ENCODE peak calls at places on chromosomes 16 and 17, in ten cellular contexts. C, X, E, T, K, O, G, M, W and D are unnamed samples.

GRCh38 chr16:2825049-2825742 is 4.9 kb upstream of the ZG16B start:
- DNase-seq in C (no peak), X (no peak), E (no peak), T (no peak), K (no peak), O (no peak), G (no peak), M (no peak), W (no peak), D (no peak)

GRCh38 chr16:86975445-86975844 is 341.7 kb downstream of the C16orf95 start:
- DNase-seq in C (no peak), X (peak; percentile 87), E (no peak), T (no peak), K (no peak), O (peak; percentile 64), G (peak; percentile 60), M (no peak), W (no peak), D (no peak)

GRCh38 chr16:50099957-50100648 is 34.3 kb downstream of the HEATR3 start:
- DNase-seq in C (no peak), X (no peak), E (no peak), T (no peak), K (no peak), O (no peak), G (no peak), M (no peak), W (no peak), D (no peak)

GRCh38 chr16:84839054-84839453 is 19.3 kb downstream of the CRISPLD2 start:
- DNase-seq in C (no peak), X (peak; percentile 63), E (no peak), T (no peak), K (no peak), O (no peak), G (no peak), M (no peak), W (no peak), D (no peak)

GRCh38 chr16:84358601-84359295 is 9.6 kb upstream of the ATP2C2 start:
- DNase-seq in C (no peak), X (no peak), E (no peak), T (no peak), K (no peak), O (no peak), G (no peak), M (no peak), W (no peak), D (no peak)

GRCh38 chr16:31200821-31201510 is 1.6 kb downstream of the PYCARD start:
- DNase-seq in C (no peak), X (peak; percentile 78), E (no peak), T (no peak), K (no peak), O (no peak), G (no peak), M (no peak), W (no peak), D (no peak)

GRCh38 chr16:275041-275621 is 613 bp downstream of the RGS11 start:
- DNase-seq in C (no peak), X (peak; percentile 21), E (peak; percentile 20), T (no peak), K (no peak), O (no peak), G (peak; percentile 54), M (no peak), W (no peak), D (peak; percentile 18)

GRCh38 chr17:5545051-5545987 is 39.0 kb downstream of the NLRP1 start:
- DNase-seq in C (peak; percentile 28), X (no peak), E (no peak), T (no peak), K (no peak), O (no peak), G (no peak), M (no peak), W (no peak), D (no peak)

GRCh38 chr17:728911-729310 is 3.5 kb upstream of the TLCD3A start:
- DNase-seq in C (no peak), X (no peak), E (no peak), T (no peak), K (no peak), O (no peak), G (no peak), M (peak; percentile 68), W (no peak), D (no peak)

GRCh38 chr17:721540-721937 is 6.9 kb upstream of the VPS53 start:
- DNase-seq in C (no peak), X (no peak), E (no peak), T (no peak), K (no peak), O (no peak), G (no peak), M (no peak), W (no peak), D (no peak)

GRCh38 chr17:725746-726145 is 6.7 kb upstream of the TLCD3A start:
- DNase-seq in C (no peak), X (no peak), E (no peak), T (no peak), K (no peak), O (no peak), G (no peak), M (no peak), W (no peak), D (no peak)

GRCh38 chr17:725084-725483 is 7.3 kb upstream of the TLCD3A start:
- DNase-seq in C (no peak), X (no peak), E (no peak), T (no peak), K (no peak), O (no peak), G (no peak), M (no peak), W (no peak), D (no peak)

DNA sequence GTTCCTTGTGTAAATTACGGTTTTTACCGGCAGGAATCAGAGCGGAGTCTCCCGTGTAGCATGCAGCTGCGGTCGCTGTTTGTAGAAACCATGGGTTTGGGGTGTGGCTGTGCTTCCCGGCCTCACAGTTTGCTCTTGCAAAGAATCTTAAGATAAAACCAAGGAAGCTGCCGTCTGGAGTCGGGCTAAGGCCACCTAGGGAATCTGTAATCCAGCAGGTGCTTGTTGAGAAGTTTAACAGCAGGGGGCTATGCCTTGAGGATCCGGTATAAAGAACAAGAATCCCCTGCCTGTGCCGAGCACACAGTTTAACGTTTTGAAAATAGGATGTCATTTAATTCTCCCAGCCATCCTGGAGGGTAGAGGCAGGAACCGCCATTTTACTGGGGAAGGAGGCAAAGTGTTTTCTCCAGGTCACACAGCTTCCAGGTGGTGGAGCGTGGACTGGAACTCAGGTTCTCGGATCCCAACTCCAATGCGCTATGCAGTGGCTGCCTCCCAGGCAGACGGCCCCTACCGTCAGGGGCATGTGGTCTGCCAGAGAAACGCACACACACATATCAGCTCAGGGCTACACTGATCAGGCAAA is 6.0 kb upstream of the TLCD3A start:
- DNase-seq in C (no peak), X (no peak), E (no peak), T (no peak), K (no peak), O (no peak), G (peak; percentile 23), M (no peak), W (no peak), D (no peak)
- TF ChIP-seq CTCF in C (no peak), X (no peak), E (no peak), T (no peak), K (no peak), O (no peak), G (no peak), M (no peak), W (no peak), D (no peak)

DNA sequence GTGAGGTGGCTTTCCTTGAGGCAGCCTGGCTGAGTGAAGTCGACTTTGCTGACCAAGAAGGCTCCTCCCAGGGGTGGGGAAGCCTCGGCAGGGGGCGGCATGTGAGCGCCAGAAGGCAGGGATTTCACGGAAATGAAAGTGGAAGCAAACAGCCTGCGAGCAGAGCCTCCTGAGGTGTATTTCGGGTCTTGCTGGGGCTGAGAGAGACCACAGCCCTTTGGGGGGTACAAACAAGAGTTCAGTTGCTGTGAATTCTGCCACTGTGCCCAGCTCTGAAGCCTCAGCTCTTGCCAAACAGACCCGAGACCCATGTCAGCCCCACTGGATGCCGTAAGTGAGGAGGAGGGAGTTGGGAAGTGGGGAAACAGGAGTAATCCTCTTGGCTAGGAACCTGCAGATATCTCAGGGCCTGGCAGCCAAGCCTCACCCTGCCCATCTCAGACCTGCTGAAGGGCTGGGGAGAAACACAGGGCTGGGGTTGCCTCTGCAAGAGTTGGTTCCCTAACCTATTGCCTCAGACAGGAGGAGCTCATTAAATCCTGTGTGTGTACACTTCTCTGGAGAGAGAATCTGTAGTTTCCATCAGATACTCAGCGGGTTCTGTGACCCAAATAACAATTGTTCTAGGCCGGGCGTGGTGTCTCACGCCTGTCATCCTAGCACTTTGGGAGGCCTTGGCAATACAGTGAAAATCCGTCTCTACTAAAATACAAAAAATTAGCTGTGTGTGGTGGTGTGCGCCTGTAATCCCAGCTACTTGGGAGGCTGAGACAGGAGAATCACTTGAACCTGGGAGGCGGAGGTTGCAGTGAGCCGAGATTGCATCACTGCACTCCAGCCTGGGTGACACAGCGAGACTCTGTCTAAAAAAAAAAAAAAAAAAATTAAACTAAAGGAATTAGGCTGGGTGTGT is at the start of gene IFI35:
- DNase-seq in C (peak; percentile 92), X (peak; percentile 94), E (peak; percentile 87), T (peak; percentile 89), K (peak; percentile 64), O (peak; percentile 80), G (peak; percentile 76), M (peak; percentile 86), W (peak; percentile 36), D (peak; percentile 65)
- TF ChIP-seq CTCF in C (peak; percentile 77), X (no peak), E (no peak), T (peak; percentile 73), K (peak; percentile 51), O (peak; percentile 41), G (no peak), M (no peak), W (peak; percentile 41), D (no peak)

DNA sequence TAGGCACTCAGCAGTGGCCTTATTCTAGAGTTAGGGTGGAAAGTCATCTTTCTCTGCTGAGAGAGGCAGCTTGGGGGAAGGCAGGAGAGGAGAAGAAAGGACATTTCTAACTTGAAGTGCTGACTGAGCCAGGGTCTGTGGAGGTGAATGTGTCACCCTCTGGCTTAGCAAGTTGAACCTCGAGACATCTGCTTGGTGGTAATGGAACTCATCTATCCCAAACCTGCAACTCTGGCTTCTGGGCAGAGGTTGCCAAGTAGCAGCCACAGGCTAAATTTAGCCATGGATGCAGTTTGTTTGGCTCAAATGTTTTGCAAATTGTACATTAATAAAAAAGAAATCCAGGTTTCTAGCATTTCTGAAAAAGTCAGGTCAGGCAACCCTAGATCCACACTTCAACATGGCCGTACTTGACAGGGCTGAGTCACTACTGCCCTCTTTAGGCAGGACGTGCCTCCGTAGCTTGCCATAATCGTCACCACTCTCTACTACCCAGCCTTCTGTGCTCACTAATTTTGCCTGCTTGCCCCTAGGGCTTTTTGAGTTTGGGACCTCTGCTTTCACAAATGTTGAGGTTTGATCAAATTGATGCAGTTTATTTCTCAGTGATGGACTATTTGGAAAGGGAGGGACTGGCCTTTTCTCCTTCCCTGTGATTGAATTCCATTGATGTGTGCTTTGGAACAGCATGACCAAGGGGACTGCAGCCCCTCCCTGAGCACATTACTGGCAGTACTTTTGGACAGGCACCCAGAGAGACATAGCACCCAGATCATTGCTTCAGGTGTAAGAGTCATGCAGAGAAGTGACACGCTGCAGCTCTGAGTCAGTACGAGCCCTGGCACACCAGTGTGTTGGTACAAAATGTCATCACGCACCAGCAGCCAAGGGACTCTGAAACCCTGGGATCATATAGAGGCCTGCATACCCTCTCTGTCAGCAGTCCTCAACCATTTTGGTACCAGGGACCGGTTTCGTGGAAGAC is 5.2 kb downstream of the CDH13 start:
- DNase-seq in C (no peak), X (no peak), E (no peak), T (no peak), K (no peak), O (no peak), G (peak; percentile 23), M (no peak), W (no peak), D (no peak)
- TF ChIP-seq CTCF in C (peak; percentile 51), X (peak; percentile 12), E (no peak), T (peak; percentile 55), K (peak; percentile 40), O (no peak), G (no peak), M (no peak), W (peak; percentile 39), D (no peak)

GRCh38 chr16:66293932-66294331 is 72.6 kb upstream of the CDH5 start:
- DNase-seq in C (peak; percentile 21), X (no peak), E (no peak), T (no peak), K (no peak), O (no peak), G (no peak), M (no peak), W (no peak), D (peak; percentile 20)
- TF ChIP-seq CTCF in C (no peak), X (no peak), E (no peak), T (no peak), K (no peak), O (no peak), G (no peak), M (no peak), W (no peak), D (no peak)